ENCODE peak calls at places on chromosomes 12 and 14, in seven cellular contexts. One of them, this sample, is unnamed.

GRCh38 chr12:52439845-52440244 is 5.7 kb upstream of the KRT75 start:
- DNase-seq in choroid plexus epithelial cell: no peak
- DNase-seq in progenitor cell of endocrine pancreas: no peak
- DNase-seq in upper lobe of right lung: no peak
- DNase-seq in astrocyte of the spinal cord: no peak
- DNase-seq in activated CD8-positive, alpha-beta T cell treated with anti-CD3 and anti-CD28 coated beads for 36 hours: no peak
- DNase-seq in transverse colon: no peak
- DNase-seq in this sample: no peak

GRCh38 chr12:130013771-130014484 is 110.1 kb upstream of the TMEM132D start:
- DNase-seq in choroid plexus epithelial cell: peak
- DNase-seq in progenitor cell of endocrine pancreas: peak
- DNase-seq in upper lobe of right lung: peak
- DNase-seq in astrocyte of the spinal cord: peak
- DNase-seq in activated CD8-positive, alpha-beta T cell treated with anti-CD3 and anti-CD28 coated beads for 36 hours: peak
- DNase-seq in transverse colon: peak
- DNase-seq in this sample: peak

GRCh38 chr12:128259556-128260070 is 7.4 kb upstream of the TMEM132C start:
- DNase-seq in choroid plexus epithelial cell: peak
- DNase-seq in progenitor cell of endocrine pancreas: peak
- DNase-seq in upper lobe of right lung: no peak
- DNase-seq in astrocyte of the spinal cord: peak
- DNase-seq in activated CD8-positive, alpha-beta T cell treated with anti-CD3 and anti-CD28 coated beads for 36 hours: peak
- DNase-seq in transverse colon: no peak
- DNase-seq in this sample: no peak

GRCh38 chr12:84136862-84137367 is 775.7 kb downstream of the SLC6A15 start:
- DNase-seq in choroid plexus epithelial cell: peak
- DNase-seq in progenitor cell of endocrine pancreas: no peak
- DNase-seq in upper lobe of right lung: no peak
- DNase-seq in astrocyte of the spinal cord: peak
- DNase-seq in activated CD8-positive, alpha-beta T cell treated with anti-CD3 and anti-CD28 coated beads for 36 hours: no peak
- DNase-seq in transverse colon: no peak
- DNase-seq in this sample: no peak

GRCh38 chr12:121128908-121129704 is 3.6 kb upstream of the P2RX7 start:
- DNase-seq in choroid plexus epithelial cell: peak
- DNase-seq in progenitor cell of endocrine pancreas: no peak
- DNase-seq in upper lobe of right lung: peak
- DNase-seq in astrocyte of the spinal cord: peak
- DNase-seq in activated CD8-positive, alpha-beta T cell treated with anti-CD3 and anti-CD28 coated beads for 36 hours: peak
- DNase-seq in transverse colon: peak
- DNase-seq in this sample: no peak

GRCh38 chr12:126967152-126967551 is 1299.8 kb upstream of the TMEM132C start:
- DNase-seq in choroid plexus epithelial cell: no peak
- DNase-seq in progenitor cell of endocrine pancreas: no peak
- DNase-seq in upper lobe of right lung: no peak
- DNase-seq in astrocyte of the spinal cord: no peak
- DNase-seq in activated CD8-positive, alpha-beta T cell treated with anti-CD3 and anti-CD28 coated beads for 36 hours: no peak
- DNase-seq in transverse colon: no peak
- DNase-seq in this sample: no peak

GRCh38 chr14:75654127-75654732 is 6.4 kb downstream of the ERG28 start:
- DNase-seq in choroid plexus epithelial cell: peak
- DNase-seq in progenitor cell of endocrine pancreas: peak
- DNase-seq in upper lobe of right lung: peak
- DNase-seq in astrocyte of the spinal cord: peak
- DNase-seq in activated CD8-positive, alpha-beta T cell treated with anti-CD3 and anti-CD28 coated beads for 36 hours: peak
- DNase-seq in transverse colon: peak
- DNase-seq in this sample: no peak

GRCh38 chr14:96592591-96593388 is 90.6 kb downstream of the PAPOLA start:
- DNase-seq in choroid plexus epithelial cell: peak
- DNase-seq in progenitor cell of endocrine pancreas: peak
- DNase-seq in upper lobe of right lung: peak
- DNase-seq in astrocyte of the spinal cord: peak
- DNase-seq in activated CD8-positive, alpha-beta T cell treated with anti-CD3 and anti-CD28 coated beads for 36 hours: peak
- DNase-seq in transverse colon: peak
- DNase-seq in this sample: no peak

GRCh38 chr14:104723651-104724406 is at the start of gene ADSS1:
- DNase-seq in choroid plexus epithelial cell: peak
- DNase-seq in progenitor cell of endocrine pancreas: no peak
- DNase-seq in upper lobe of right lung: peak
- DNase-seq in astrocyte of the spinal cord: no peak
- DNase-seq in activated CD8-positive, alpha-beta T cell treated with anti-CD3 and anti-CD28 coated beads for 36 hours: peak
- DNase-seq in transverse colon: peak
- DNase-seq in this sample: no peak

GRCh38 chr12:1064317-1064716 is 73.3 kb downstream of the ERC1 start:
- DNase-seq in choroid plexus epithelial cell: no peak
- DNase-seq in progenitor cell of endocrine pancreas: no peak
- DNase-seq in upper lobe of right lung: no peak
- DNase-seq in astrocyte of the spinal cord: no peak
- DNase-seq in activated CD8-positive, alpha-beta T cell treated with anti-CD3 and anti-CD28 coated beads for 36 hours: no peak
- DNase-seq in transverse colon: no peak
- DNase-seq in this sample: no peak

GRCh38 chr14:101103321-101103901 is 199.9 kb upstream of the RTL1 start:
- DNase-seq in choroid plexus epithelial cell: no peak
- DNase-seq in progenitor cell of endocrine pancreas: no peak
- DNase-seq in upper lobe of right lung: peak
- DNase-seq in astrocyte of the spinal cord: no peak
- DNase-seq in activated CD8-positive, alpha-beta T cell treated with anti-CD3 and anti-CD28 coated beads for 36 hours: no peak
- DNase-seq in transverse colon: no peak
- DNase-seq in this sample: no peak

GRCh38 chr12:8080131-8080530 is 1.9 kb upstream of the NECAP1 start:
- DNase-seq in choroid plexus epithelial cell: no peak
- DNase-seq in progenitor cell of endocrine pancreas: no peak
- DNase-seq in upper lobe of right lung: no peak
- DNase-seq in astrocyte of the spinal cord: no peak
- DNase-seq in activated CD8-positive, alpha-beta T cell treated with anti-CD3 and anti-CD28 coated beads for 36 hours: no peak
- DNase-seq in transverse colon: no peak
- DNase-seq in this sample: no peak

GRCh38 chr12:7108928-7109920 is at the start of gene C1RL:
- DNase-seq in choroid plexus epithelial cell: peak
- DNase-seq in progenitor cell of endocrine pancreas: peak
- DNase-seq in upper lobe of right lung: peak
- DNase-seq in astrocyte of the spinal cord: peak
- DNase-seq in activated CD8-positive, alpha-beta T cell treated with anti-CD3 and anti-CD28 coated beads for 36 hours: peak
- DNase-seq in transverse colon: peak
- DNase-seq in this sample: peak

GRCh38 chr14:35117112-35117511 is 4.7 kb downstream of the PPP2R3C start:
- DNase-seq in choroid plexus epithelial cell: peak
- DNase-seq in progenitor cell of endocrine pancreas: no peak
- DNase-seq in upper lobe of right lung: no peak
- DNase-seq in astrocyte of the spinal cord: no peak
- DNase-seq in activated CD8-positive, alpha-beta T cell treated with anti-CD3 and anti-CD28 coated beads for 36 hours: no peak
- DNase-seq in transverse colon: no peak
- DNase-seq in this sample: no peak

GRCh38 chr12:5718680-5719079 is 226.4 kb downstream of the ANO2 start:
- DNase-seq in choroid plexus epithelial cell: no peak
- DNase-seq in progenitor cell of endocrine pancreas: no peak
- DNase-seq in upper lobe of right lung: no peak
- DNase-seq in astrocyte of the spinal cord: no peak
- DNase-seq in activated CD8-positive, alpha-beta T cell treated with anti-CD3 and anti-CD28 coated beads for 36 hours: no peak
- DNase-seq in transverse colon: no peak
- DNase-seq in this sample: no peak

GRCh38 chr14:102828201-102828600 is 51.0 kb downstream of the TRAF3 start:
- DNase-seq in choroid plexus epithelial cell: no peak
- DNase-seq in progenitor cell of endocrine pancreas: no peak
- DNase-seq in upper lobe of right lung: no peak
- DNase-seq in astrocyte of the spinal cord: no peak
- DNase-seq in activated CD8-positive, alpha-beta T cell treated with anti-CD3 and anti-CD28 coated beads for 36 hours: no peak
- DNase-seq in transverse colon: no peak
- DNase-seq in this sample: no peak

GRCh38 chr14:99537399-99537798 is 56.2 kb downstream of the CCNK start:
- DNase-seq in choroid plexus epithelial cell: peak
- DNase-seq in progenitor cell of endocrine pancreas: no peak
- DNase-seq in upper lobe of right lung: no peak
- DNase-seq in astrocyte of the spinal cord: peak
- DNase-seq in activated CD8-positive, alpha-beta T cell treated with anti-CD3 and anti-CD28 coated beads for 36 hours: no peak
- DNase-seq in transverse colon: peak
- DNase-seq in this sample: peak

GRCh38 chr14:67517083-67517482 is 16.0 kb upstream of the PLEKHH1 start:
- DNase-seq in choroid plexus epithelial cell: peak
- DNase-seq in progenitor cell of endocrine pancreas: no peak
- DNase-seq in upper lobe of right lung: no peak
- DNase-seq in astrocyte of the spinal cord: peak
- DNase-seq in activated CD8-positive, alpha-beta T cell treated with anti-CD3 and anti-CD28 coated beads for 36 hours: no peak
- DNase-seq in transverse colon: peak
- DNase-seq in this sample: no peak
- TF ChIP-seq CTCF in choroid plexus epithelial cell: peak
- TF ChIP-seq CTCF in progenitor cell of endocrine pancreas: no peak
- TF ChIP-seq CTCF in upper lobe of right lung: no peak
- TF ChIP-seq CTCF in astrocyte of the spinal cord: peak
- TF ChIP-seq CTCF in activated CD8-positive, alpha-beta T cell treated with anti-CD3 and anti-CD28 coated beads for 36 hours: no peak
- TF ChIP-seq CTCF in transverse colon: no peak
- TF ChIP-seq CTCF in this sample: no peak

GRCh38 chr12:116674643-116675183 is 63.2 kb downstream of the SPRING1 start:
- DNase-seq in choroid plexus epithelial cell: peak
- DNase-seq in progenitor cell of endocrine pancreas: no peak
- DNase-seq in upper lobe of right lung: no peak
- DNase-seq in astrocyte of the spinal cord: no peak
- DNase-seq in activated CD8-positive, alpha-beta T cell treated with anti-CD3 and anti-CD28 coated beads for 36 hours: peak
- DNase-seq in transverse colon: no peak
- DNase-seq in this sample: no peak

GRCh38 chr12:116675339-116676107 is 62.3 kb downstream of the SPRING1 start:
- DNase-seq in choroid plexus epithelial cell: no peak
- DNase-seq in progenitor cell of endocrine pancreas: no peak
- DNase-seq in upper lobe of right lung: peak
- DNase-seq in astrocyte of the spinal cord: no peak
- DNase-seq in activated CD8-positive, alpha-beta T cell treated with anti-CD3 and anti-CD28 coated beads for 36 hours: no peak
- DNase-seq in transverse colon: no peak
- DNase-seq in this sample: no peak

GRCh38 chr12:116672010-116672409 is 65.9 kb downstream of the SPRING1 start:
- DNase-seq in choroid plexus epithelial cell: no peak
- DNase-seq in progenitor cell of endocrine pancreas: no peak
- DNase-seq in upper lobe of right lung: no peak
- DNase-seq in astrocyte of the spinal cord: no peak
- DNase-seq in activated CD8-positive, alpha-beta T cell treated with anti-CD3 and anti-CD28 coated beads for 36 hours: no peak
- DNase-seq in transverse colon: no peak
- DNase-seq in this sample: no peak

GRCh38 chr12:116672842-116673516 is 64.9 kb downstream of the SPRING1 start:
- DNase-seq in choroid plexus epithelial cell: no peak
- DNase-seq in progenitor cell of endocrine pancreas: no peak
- DNase-seq in upper lobe of right lung: peak
- DNase-seq in astrocyte of the spinal cord: no peak
- DNase-seq in activated CD8-positive, alpha-beta T cell treated with anti-CD3 and anti-CD28 coated beads for 36 hours: peak
- DNase-seq in transverse colon: no peak
- DNase-seq in this sample: no peak

DNA sequence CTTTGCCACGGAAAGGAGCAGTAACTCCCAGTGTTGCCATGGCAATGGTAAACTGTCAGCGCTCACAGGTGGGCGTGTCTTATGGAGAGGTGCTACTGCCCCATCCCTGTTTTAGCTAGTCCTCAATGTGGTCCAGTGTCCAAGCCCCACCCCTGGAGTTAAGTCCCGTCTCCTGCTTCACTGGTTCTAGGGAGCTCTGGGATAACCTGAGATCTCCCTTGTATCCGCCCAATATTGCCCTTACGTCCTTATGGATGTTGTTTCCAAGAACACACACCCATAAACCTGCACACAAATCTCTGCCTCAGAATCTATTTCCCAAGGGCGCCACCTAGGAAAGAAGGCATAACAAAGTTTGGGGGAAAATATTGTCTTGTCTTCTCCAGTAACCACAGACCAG is 64.2 kb downstream of the SPRING1 start:
- DNase-seq in choroid plexus epithelial cell: no peak
- DNase-seq in progenitor cell of endocrine pancreas: no peak
- DNase-seq in upper lobe of right lung: peak
- DNase-seq in astrocyte of the spinal cord: no peak
- DNase-seq in activated CD8-positive, alpha-beta T cell treated with anti-CD3 and anti-CD28 coated beads for 36 hours: no peak
- DNase-seq in transverse colon: no peak
- DNase-seq in this sample: no peak
- TF ChIP-seq CTCF in choroid plexus epithelial cell: peak
- TF ChIP-seq CTCF in progenitor cell of endocrine pancreas: no peak
- TF ChIP-seq CTCF in upper lobe of right lung: peak
- TF ChIP-seq CTCF in astrocyte of the spinal cord: no peak
- TF ChIP-seq CTCF in activated CD8-positive, alpha-beta T cell treated with anti-CD3 and anti-CD28 coated beads for 36 hours: no peak
- TF ChIP-seq CTCF in transverse colon: no peak
- TF ChIP-seq CTCF in this sample: no peak

DNA sequence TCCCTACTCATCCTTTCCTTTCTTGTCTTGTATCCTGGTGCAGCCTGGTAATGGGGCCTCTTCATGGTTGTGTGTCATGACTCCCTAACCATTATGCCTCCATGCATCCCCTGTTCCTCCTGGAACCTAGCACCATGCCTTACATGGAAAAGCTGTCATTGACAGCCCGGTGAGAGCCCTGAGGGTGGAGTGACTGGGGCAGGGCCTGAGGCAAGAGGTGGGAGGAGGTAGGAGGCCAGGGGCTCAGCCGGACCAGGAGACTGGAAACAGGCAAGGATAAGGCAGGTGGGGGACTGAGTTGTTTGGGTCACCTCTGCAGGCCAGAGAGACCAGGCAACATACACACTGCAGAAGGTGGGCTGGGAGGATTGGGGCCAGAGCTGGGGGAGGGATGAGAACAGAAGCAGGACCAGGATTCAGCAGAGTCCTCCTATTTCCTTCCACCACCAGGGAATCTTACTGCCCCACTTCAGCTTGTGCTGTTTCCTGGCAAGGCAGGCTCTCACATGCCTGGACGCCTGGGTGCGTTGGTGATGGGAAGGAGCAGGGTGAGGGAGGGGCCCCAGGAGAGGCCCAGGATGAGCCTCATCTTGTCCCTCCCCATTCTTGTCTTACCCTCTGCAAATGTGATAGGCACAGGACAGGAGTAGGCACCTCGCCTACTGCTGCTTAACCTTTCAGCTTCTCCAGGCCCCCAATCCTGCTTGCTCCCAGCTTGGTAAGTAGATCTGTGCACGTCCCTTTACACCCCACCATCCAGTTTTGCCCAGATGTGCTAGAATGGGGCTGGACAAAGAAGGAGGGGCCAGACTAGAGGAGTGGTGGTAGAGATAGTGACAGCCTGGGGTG is at the start of gene LTB4R2:
- DNase-seq in choroid plexus epithelial cell: no peak
- DNase-seq in progenitor cell of endocrine pancreas: no peak
- DNase-seq in upper lobe of right lung: no peak
- DNase-seq in astrocyte of the spinal cord: no peak
- DNase-seq in activated CD8-positive, alpha-beta T cell treated with anti-CD3 and anti-CD28 coated beads for 36 hours: no peak
- DNase-seq in transverse colon: no peak
- DNase-seq in this sample: no peak
- TF ChIP-seq CTCF in choroid plexus epithelial cell: no peak
- TF ChIP-seq CTCF in progenitor cell of endocrine pancreas: no peak
- TF ChIP-seq CTCF in upper lobe of right lung: no peak
- TF ChIP-seq CTCF in astrocyte of the spinal cord: no peak
- TF ChIP-seq CTCF in activated CD8-positive, alpha-beta T cell treated with anti-CD3 and anti-CD28 coated beads for 36 hours: no peak
- TF ChIP-seq CTCF in transverse colon: no peak
- TF ChIP-seq CTCF in this sample: no peak

DNA sequence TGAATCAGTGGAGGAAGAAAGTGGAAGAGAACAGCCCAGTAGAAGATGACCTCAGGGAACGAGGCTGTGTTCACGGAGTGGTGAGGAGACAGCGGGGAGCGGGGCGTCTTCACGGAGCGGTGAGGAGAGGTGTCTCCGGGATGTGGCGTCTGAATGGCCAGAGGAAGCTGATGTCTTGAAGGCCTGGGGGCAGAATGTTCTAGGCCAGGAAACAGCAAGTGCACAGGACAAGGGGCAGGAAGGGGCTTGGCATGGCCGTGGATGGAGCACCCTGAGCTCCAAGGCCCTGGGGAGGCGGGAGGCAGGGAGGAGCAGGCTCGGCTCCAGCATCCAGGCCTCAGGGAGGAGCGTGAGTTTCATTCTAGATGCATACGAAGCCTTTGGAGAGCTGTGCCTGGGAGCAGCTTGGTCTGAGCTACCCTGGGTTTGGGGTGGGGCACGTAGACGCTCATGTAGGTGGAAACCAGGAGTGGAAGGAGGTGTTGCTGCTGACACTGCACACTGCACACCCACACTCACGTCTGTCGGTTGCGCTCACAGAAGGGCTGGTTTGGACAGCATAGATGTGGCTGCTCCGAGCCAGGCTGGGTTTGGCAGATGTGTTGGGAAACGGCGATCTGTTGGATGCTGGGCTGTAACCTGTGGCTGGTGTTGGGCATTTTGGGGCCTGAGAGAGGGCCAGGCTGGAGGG is 131.6 kb downstream of the ADGRD1 start:
- DNase-seq in choroid plexus epithelial cell: no peak
- DNase-seq in progenitor cell of endocrine pancreas: peak
- DNase-seq in upper lobe of right lung: peak
- DNase-seq in astrocyte of the spinal cord: no peak
- DNase-seq in activated CD8-positive, alpha-beta T cell treated with anti-CD3 and anti-CD28 coated beads for 36 hours: no peak
- DNase-seq in transverse colon: no peak
- DNase-seq in this sample: no peak
- TF ChIP-seq CTCF in choroid plexus epithelial cell: no peak
- TF ChIP-seq CTCF in progenitor cell of endocrine pancreas: no peak
- TF ChIP-seq CTCF in upper lobe of right lung: no peak
- TF ChIP-seq CTCF in astrocyte of the spinal cord: no peak
- TF ChIP-seq CTCF in activated CD8-positive, alpha-beta T cell treated with anti-CD3 and anti-CD28 coated beads for 36 hours: no peak
- TF ChIP-seq CTCF in transverse colon: no peak
- TF ChIP-seq CTCF in this sample: no peak